ENCODE peak calls at places on chromosomes 2 and 18, in eight cellular contexts. B is ACHN, G is foreskin fibroblast, C is stomach, P is choroid plexus epithelial cell, R is Calu3, L is HTR-8/SVneo, X is left cardiac atrium. K is an unnamed sample.
A peak's percentile ranks its signal among the peaks of the same experiment; 100 is the strongest.

GRCh38 chr2:227853204-227853629 is 18.2 kb upstream of the DAW1 start:
- DNase-seq in B (peak; percentile 99), G (peak; percentile 83), C (no peak), P (peak; percentile 76), R (no peak), L (no peak), X (no peak), K (peak; percentile 33)

GRCh38 chr18:63511285-63511684 is 30.9 kb upstream of the SERPINB12 start:
- DNase-seq in B (peak; percentile 28), G (peak; percentile 73), C (no peak), P (peak; percentile 80), R (peak; percentile 61), L (peak; percentile 9), X (no peak), K (no peak)

GRCh38 chr18:34947711-34948125 is 93.5 kb upstream of the MAPRE2 start:
- DNase-seq in B (peak; percentile 27), G (peak; percentile 75), C (no peak), P (peak; percentile 81), R (no peak), L (peak; percentile 1), X (no peak), K (peak; percentile 4)

GRCh38 chr2:56102866-56103265 is 80.9 kb upstream of the CCDC85A start:
- DNase-seq in B (no peak), G (peak; percentile 4), C (no peak), P (peak; percentile 6), R (no peak), L (no peak), X (no peak), K (no peak)

GRCh38 chr2:224072541-224073188 is 33.6 kb upstream of the SERPINE2 start:
- DNase-seq in B (no peak), G (peak; percentile 32), C (no peak), P (no peak), R (no peak), L (no peak), X (peak; percentile 50), K (no peak)

GRCh38 chr2:20451346-20451745 is 4.5 kb downstream of the RHOB start:
- DNase-seq in B (no peak), G (no peak), C (peak; percentile 24), P (peak; percentile 74), R (no peak), L (no peak), X (no peak), K (no peak)

GRCh38 chr18:10430696-10431095 is 23.7 kb upstream of the APCDD1 start:
- DNase-seq in B (no peak), G (no peak), C (no peak), P (no peak), R (no peak), L (no peak), X (no peak), K (no peak)

GRCh38 chr2:46720592-46721185 is 194.9 kb downstream of the MCFD2 start:
- DNase-seq in B (no peak), G (no peak), C (no peak), P (peak; percentile 53), R (no peak), L (no peak), X (no peak), K (peak; percentile 35)

GRCh38 chr2:106996136-106996769 is 110.3 kb upstream of the ST6GAL2 start:
- DNase-seq in B (no peak), G (no peak), C (no peak), P (no peak), R (no peak), L (no peak), X (no peak), K (no peak)

GRCh38 chr2:152562208-152562884 is 154.9 kb downstream of the PRPF40A start:
- DNase-seq in B (no peak), G (no peak), C (no peak), P (no peak), R (no peak), L (no peak), X (no peak), K (no peak)

GRCh38 chr2:238916176-238916874 is 68.4 kb downstream of the TWIST2 start:
- DNase-seq in B (no peak), G (peak; percentile 52), C (no peak), P (no peak), R (no peak), L (no peak), X (no peak), K (no peak)

GRCh38 chr2:225911019-225911418 is 511.5 kb downstream of the NYAP2 start:
- DNase-seq in B (no peak), G (no peak), C (no peak), P (peak; percentile 4), R (no peak), L (no peak), X (no peak), K (no peak)

GRCh38 chr2:116467243-116467642 is 1347.2 kb upstream of the DDX18 start:
- DNase-seq in B (no peak), G (no peak), C (no peak), P (no peak), R (no peak), L (no peak), X (no peak), K (no peak)

GRCh38 chr2:24832991-24833671 is 39.9 kb downstream of the CENPO start:
- DNase-seq in B (no peak), G (no peak), C (no peak), P (peak; percentile 39), R (no peak), L (no peak), X (no peak), K (no peak)

GRCh38 chr2:85772019-85772745 is 18.4 kb downstream of the ATOH8 start:
- DNase-seq in B (peak; percentile 99), G (peak; percentile 100), C (peak; percentile 98), P (peak; percentile 100), R (peak; percentile 92), L (peak; percentile 97), X (peak; percentile 98), K (peak; percentile 100)

GRCh38 chr18:34806527-34806926 is 96.4 kb downstream of the DTNA start:
- DNase-seq in B (no peak), G (no peak), C (no peak), P (no peak), R (no peak), L (no peak), X (no peak), K (no peak)

GRCh38 chr18:54742120-54742519 is 86.2 kb upstream of the RAB27B start:
- DNase-seq in B (no peak), G (peak; percentile 20), C (no peak), P (peak; percentile 51), R (no peak), L (no peak), X (no peak), K (no peak)

GRCh38 chr2:85438291-85439110 is 20.0 kb downstream of the SH2D6 start:
- DNase-seq in B (peak; percentile 48), G (no peak), C (peak; percentile 41), P (no peak), R (no peak), L (no peak), X (no peak), K (no peak)

GRCh38 chr2:176567361-176567760 is 298.1 kb downstream of the MTX2 start:
- DNase-seq in B (no peak), G (no peak), C (no peak), P (no peak), R (no peak), L (no peak), X (no peak), K (no peak)

GRCh38 chr2:74927617-74928016 is 30.8 kb upstream of the POLE4 start:
- DNase-seq in B (no peak), G (no peak), C (no peak), P (no peak), R (no peak), L (no peak), X (no peak), K (no peak)

GRCh38 chr2:235432741-235433520 is 60.9 kb upstream of the AGAP1 start:
- DNase-seq in B (no peak), G (no peak), C (no peak), P (no peak), R (no peak), L (no peak), X (peak; percentile 33), K (no peak)

GRCh38 chr18:28514699-28515098 is 337.8 kb upstream of the CDH2 start:
- DNase-seq in B (no peak), G (no peak), C (no peak), P (no peak), R (no peak), L (no peak), X (no peak), K (no peak)

GRCh38 chr18:10745232-10745631 is 219.4 kb downstream of the NAPG start:
- DNase-seq in B (no peak), G (no peak), C (no peak), P (no peak), R (no peak), L (no peak), X (no peak), K (no peak)

GRCh38 chr2:233999182-233999581 is 51.3 kb upstream of the SPP2 start:
- DNase-seq in B (no peak), G (no peak), C (no peak), P (no peak), R (no peak), L (no peak), X (no peak), K (peak; percentile 86)

GRCh38 chr2:183035954-183036669 is 2.1 kb downstream of the NCKAP1 start:
- DNase-seq in B (no peak), G (no peak), C (no peak), P (no peak), R (no peak), L (no peak), X (no peak), K (no peak)

K was measured in SJCRH30.